ENCODE peak calls at places on chromosomes 16 and 17, in six cellular contexts. T, Z, H, I, A and W are unnamed samples.

GRCh38 chr16:9755076-9755475 is 427.2 kb downstream of the GRIN2A start:
- DNase-seq in H (no peak), A (no peak), Z (no peak), I (no peak), T (no peak), W (no peak)

GRCh38 chr17:27268394-27269085 is 25.4 kb upstream of the WSB1 start:
- DNase-seq in Z (no peak), I (no peak), T (no peak), H (no peak), A (no peak), W (no peak)

GRCh38 chr17:33647976-33648375 is 354.9 kb upstream of the ASIC2 start:
- DNase-seq in Z (no peak), I (no peak), H (no peak), T (peak), A (no peak), W (no peak)

GRCh38 chr17:60792250-60792898 is 114.7 kb downstream of the BCAS3 start:
- DNase-seq in A (no peak), H (no peak), I (no peak), T (no peak), Z (no peak), W (no peak)

GRCh38 chr16:7344806-7345416 is 12.3 kb downstream of the RBFOX1 start:
- DNase-seq in H (no peak), I (no peak), T (no peak), A (no peak), Z (no peak), W (no peak)

GRCh38 chr17:49086649-49087048 is 45.9 kb upstream of the B4GALNT2 start:
- DNase-seq in T (no peak), I (no peak), A (no peak), Z (no peak), H (no peak), W (no peak)

GRCh38 chr17:67200727-67201301 is 44.2 kb downstream of the HELZ start:
- DNase-seq in Z (no peak), T (no peak), H (no peak), I (no peak), A (peak), W (no peak)

GRCh38 chr17:1958134-1958881 is 66.8 kb downstream of the RTN4RL1 start:
- DNase-seq in I (no peak), T (no peak), H (no peak), A (no peak), Z (no peak), W (no peak)

GRCh38 chr17:74525781-74526288 is 5.4 kb downstream of the CD300LB start:
- DNase-seq in A (no peak), H (no peak), Z (peak), T (no peak), I (no peak), W (peak)

GRCh38 chr16:77307764-77308561 is 108.8 kb downstream of the SYCE1L start:
- DNase-seq in H (no peak), T (peak), I (no peak), A (peak), Z (no peak), W (no peak)

GRCh38 chr17:75625813-75626486 is 7.3 kb upstream of the SMIM5 start:
- DNase-seq in A (peak), H (no peak), T (peak), Z (no peak), I (no peak), W (no peak)

GRCh38 chr16:84611041-84611440 is 6.8 kb downstream of the COTL1 start:
- DNase-seq in A (no peak), H (no peak), T (peak), I (no peak), Z (no peak), W (no peak)

GRCh38 chr16:20903116-20903888 is 2.7 kb downstream of the LYRM1 start:
- DNase-seq in A (no peak), H (no peak), Z (no peak), I (no peak), T (peak), W (no peak)

GRCh38 chr17:48995871-48996695 is 1.1 kb upstream of the IGF2BP1 start:
- DNase-seq in H (no peak), I (no peak), Z (peak), A (no peak), T (peak), W (peak)

GRCh38 chr17:79851461-79851817 is 12.2 kb upstream of the CBX4 start:
- DNase-seq in A (peak), Z (peak), I (no peak), H (no peak), T (no peak), W (no peak)

GRCh38 chr16:83517398-83517797 is 290.4 kb upstream of the HSBP1 start:
- DNase-seq in T (no peak), Z (no peak), I (no peak), A (no peak), H (no peak), W (no peak)

GRCh38 chr17:40596261-40596919 is 31.1 kb upstream of the CCR7 start:
- DNase-seq in Z (no peak), H (no peak), T (peak), I (no peak), A (no peak), W (no peak)

GRCh38 chr16:55035037-55035436 is 104.4 kb downstream of the IRX5 start:
- DNase-seq in T (no peak), H (no peak), A (peak), Z (peak), I (no peak), W (no peak)

GRCh38 chr17:66241839-66242238 is 12.6 kb upstream of the APOH start:
- DNase-seq in H (no peak), Z (no peak), I (no peak), A (no peak), T (no peak), W (no peak)

GRCh38 chr16:86202267-86202666 is 303.3 kb downstream of the IRF8 start:
- DNase-seq in A (no peak), H (no peak), I (no peak), Z (no peak), T (no peak), W (no peak)

GRCh38 chr16:85010931-85011845 is at the start of gene ZDHHC7:
- DNase-seq in A (peak), T (peak), H (peak), I (peak), Z (peak), W (peak)

GRCh38 chr16:46949216-46949892 is 24.1 kb downstream of the DNAJA2 start:
- DNase-seq in Z (no peak), H (no peak), A (no peak), T (no peak), I (no peak), W (no peak)

GRCh38 chr17:46157443-46158107 is 35.7 kb downstream of the KANSL1 start:
- DNase-seq in T (peak), A (no peak), Z (no peak), H (no peak), I (no peak), W (no peak)

GRCh38 chr17:7862692-7863437 is 5.1 kb downstream of the CYB5D1 start:
- DNase-seq in H (no peak), Z (peak), A (peak), I (peak), T (peak), W (no peak)

GRCh38 chr17:56592487-56593072 is 919 bp upstream of the NOG start:
- DNase-seq in I (peak), H (peak), Z (peak), T (peak), A (peak), W (peak)

GRCh38 chr17:76266244-76266938 is 1.2 kb downstream of the UBALD2 start:
- DNase-seq in I (no peak), H (no peak), T (peak), Z (no peak), A (no peak), W (no peak)

GRCh38 chr16:77788196-77789084 is at the start of gene VAT1L:
- DNase-seq in A (no peak), I (no peak), T (peak), H (no peak), Z (no peak), W (no peak)

GRCh38 chr16:27239906-27240655 is 28.5 kb downstream of the NSMCE1 start:
- DNase-seq in T (peak), I (no peak), A (no peak), H (no peak), Z (peak), W (no peak)

GRCh38 chr17:45320931-45321461 is 4.2 kb upstream of the MAP3K14 start:
- DNase-seq in T (peak), H (no peak), I (no peak), A (peak), Z (no peak), W (no peak)

GRCh38 chr17:36496018-36496789 is 9.7 kb downstream of the ZNHIT3 start:
- DNase-seq in A (no peak), T (peak), Z (no peak), H (no peak), I (no peak), W (no peak)

GRCh38 chr17:1783834-1784611 is 22.2 kb downstream of the SERPINF1 start:
- DNase-seq in I (peak), T (peak), A (peak), Z (peak), H (no peak), W (no peak)

GRCh38 chr17:74485012-74485743 is 18.7 kb downstream of the CD300A start:
- DNase-seq in H (no peak), Z (peak), A (no peak), I (no peak), T (no peak), W (no peak)

DNA sequence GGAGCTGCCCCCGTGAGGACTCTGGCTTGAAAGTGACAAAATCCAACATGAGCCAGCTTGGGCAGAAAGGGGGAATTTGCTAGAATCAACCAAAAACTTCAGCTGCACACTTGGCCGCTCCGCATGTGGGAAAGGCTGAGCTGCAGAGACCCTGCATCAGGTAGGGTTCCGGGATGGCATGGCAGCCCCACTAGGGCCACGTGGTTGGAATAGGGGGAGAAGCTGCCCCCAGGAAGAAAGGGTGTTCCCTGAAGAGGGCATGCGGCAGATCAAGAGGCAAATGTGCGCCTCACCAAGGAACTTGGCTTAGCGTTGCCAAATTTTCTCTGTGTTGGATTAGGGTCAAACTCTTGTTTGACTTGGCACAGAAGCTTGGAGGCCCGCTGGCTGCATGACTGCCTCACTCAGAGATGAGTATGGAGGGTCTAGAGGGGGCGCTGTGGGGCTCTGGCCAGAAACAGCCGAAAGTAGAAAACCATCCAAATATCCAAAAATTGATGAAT is 29.2 kb upstream of the WFIKKN2 start:
- DNase-seq in Z (no peak), H (no peak), I (no peak), A (peak), T (no peak), W (no peak)
- TF ChIP-seq CTCF in Z (no peak), H (no peak), I (no peak), A (peak), T (no peak), W (no peak)

DNA sequence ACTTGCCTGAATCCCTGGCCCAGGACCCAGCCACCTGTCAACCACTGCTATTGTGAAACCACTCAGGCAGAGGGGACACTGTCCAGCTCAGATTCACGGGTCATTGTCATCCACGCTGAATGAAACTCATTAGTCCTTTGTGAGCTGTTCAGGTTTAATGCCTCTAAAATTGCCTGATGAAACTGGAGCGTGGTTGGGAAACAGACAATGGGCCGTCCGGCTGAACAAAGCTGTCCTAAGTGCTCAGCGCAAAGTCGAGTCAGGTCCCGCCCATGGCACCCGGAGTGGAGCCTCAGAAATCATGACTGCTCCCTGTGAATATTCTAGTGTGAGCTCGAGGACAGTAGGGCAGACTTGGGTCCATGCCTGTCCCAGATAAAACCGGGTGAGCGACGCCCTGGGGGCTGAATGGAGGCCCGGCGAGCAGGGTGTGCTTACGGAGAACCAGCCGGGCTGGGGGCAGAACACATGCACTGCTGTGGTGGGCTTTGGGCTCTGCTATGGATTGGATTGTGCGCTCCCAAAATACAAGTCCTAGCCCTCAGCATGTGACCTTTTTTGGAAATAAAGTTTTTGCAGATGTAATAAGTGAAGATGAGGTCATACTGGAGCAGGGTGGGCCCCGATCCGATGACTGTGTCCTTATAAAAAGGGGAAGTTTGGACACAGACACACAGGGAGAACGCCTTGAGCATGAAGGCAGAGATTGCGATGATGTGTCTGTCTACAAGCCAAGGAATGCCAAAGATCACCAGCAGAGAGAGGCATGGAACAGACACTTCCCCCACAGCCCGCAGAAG is 12.9 kb upstream of the CMIP start:
- DNase-seq in H (no peak), A (peak), I (no peak), Z (no peak), T (no peak), W (no peak)
- TF ChIP-seq CTCF in H (no peak), A (no peak), I (no peak), Z (no peak), T (no peak), W (no peak)

DNA sequence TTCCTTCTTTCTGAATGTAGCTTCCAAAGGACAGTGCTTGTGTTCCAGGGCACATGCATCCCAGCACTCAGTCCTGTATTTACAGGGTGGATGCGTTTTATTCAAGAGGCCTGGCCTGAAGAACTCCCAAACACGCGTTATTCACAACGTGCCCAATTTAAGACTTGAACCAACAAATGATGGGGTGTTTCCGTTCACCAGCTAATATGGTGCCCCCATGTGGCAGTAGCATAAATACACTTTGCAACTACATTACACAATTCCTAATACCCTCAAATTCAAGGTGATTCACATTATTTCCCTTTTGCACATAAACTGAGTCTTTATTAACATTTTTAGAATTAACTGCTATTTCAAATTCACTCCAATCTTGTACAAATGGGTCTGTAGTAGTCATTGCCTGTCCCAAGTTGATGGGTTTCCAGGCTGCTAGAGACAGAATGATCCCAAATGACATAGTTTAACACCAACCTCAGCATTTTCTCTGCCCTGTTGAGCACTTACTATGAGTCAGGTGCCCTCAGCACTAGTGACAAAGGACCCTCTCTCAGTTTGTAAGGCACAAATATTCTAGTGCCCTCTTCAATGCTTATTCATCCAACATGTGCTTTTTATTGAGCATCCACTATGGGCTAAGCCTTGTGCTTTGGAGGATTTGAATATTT is 26.9 kb downstream of the HSD17B2 start:
- DNase-seq in I (no peak), T (peak), H (no peak), A (peak), Z (no peak), W (no peak)
- TF ChIP-seq CTCF in I (no peak), T (peak), H (peak), A (peak), Z (no peak), W (peak)

DNA sequence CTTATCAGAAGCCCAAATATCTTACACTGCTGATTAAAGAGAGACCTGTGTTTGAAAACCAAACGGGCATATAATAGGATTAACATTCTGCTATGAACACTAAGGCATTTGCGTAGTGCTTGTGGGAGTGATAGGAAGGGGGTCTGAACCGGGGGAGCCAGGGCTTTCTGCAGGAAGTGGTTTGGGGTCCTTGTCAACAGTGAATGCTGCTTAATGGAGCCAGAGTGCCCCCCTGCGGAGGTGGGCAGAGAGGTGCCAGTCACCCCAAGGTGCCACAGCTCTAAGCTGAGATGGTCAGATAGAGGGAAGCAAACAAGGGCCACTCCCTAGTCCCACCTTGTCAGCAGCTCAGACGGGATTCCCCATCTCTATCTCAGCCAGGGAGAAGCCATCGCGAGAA is 17.6 kb downstream of the NAA60 start:
- DNase-seq in I (no peak), T (no peak), A (no peak), Z (no peak), H (no peak), W (no peak)
- TF ChIP-seq CTCF in I (no peak), T (no peak), A (no peak), Z (no peak), H (no peak), W (no peak)

DNA sequence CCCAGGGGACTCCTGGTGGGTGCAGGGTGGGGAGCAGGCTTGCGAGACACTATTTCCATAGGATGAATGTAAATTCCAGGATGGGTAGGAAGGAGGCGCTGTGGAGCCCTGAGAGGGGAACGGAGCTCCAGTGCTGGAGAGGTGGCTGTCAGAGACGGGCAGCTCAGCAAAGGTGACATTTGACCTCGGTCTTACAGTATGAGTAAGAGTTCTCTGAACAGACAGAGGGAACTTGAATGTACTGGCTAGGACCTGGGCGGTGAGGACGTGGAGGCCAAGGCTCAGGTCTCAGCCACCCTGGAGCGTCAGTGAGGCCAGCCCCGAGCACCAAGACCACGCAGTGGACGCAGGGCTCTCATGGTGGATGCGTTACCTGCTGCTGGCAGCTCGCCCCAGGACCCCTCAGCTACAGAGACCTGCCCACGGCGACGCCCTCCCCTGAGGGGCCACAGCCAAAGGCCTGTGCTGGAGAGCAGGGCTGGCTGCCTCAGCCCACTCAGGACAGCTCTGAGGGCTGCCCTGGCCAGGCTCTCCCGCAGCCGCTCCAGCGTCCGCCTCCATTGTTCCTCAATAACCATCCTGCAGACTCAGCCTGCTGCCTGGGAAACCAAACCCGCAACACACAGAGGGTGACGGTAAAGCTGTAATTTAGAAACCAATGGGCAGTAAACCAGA is 65.9 kb upstream of the TNRC6C start:
- DNase-seq in A (peak), Z (no peak), I (no peak), H (no peak), T (no peak), W (no peak)
- TF ChIP-seq CTCF in A (peak), Z (no peak), I (no peak), H (no peak), T (peak), W (peak)

GRCh38 chr16:75264999-75265910 is 13.8 kb upstream of the BCAR1 start:
- DNase-seq in H (no peak), Z (peak), T (no peak), A (no peak), I (peak), W (no peak)

GRCh38 chr16:75262800-75263127 is 11.3 kb upstream of the BCAR1 start:
- DNase-seq in I (no peak), A (no peak), T (no peak), H (no peak), Z (no peak), W (no peak)

GRCh38 chr16:75263291-75263962 is 12.0 kb upstream of the BCAR1 start:
- DNase-seq in T (no peak), H (no peak), Z (peak), I (no peak), A (no peak), W (no peak)

GRCh38 chr16:75264531-75264998 is 13.1 kb upstream of the BCAR1 start:
- DNase-seq in A (no peak), T (peak), I (no peak), H (no peak), Z (peak), W (no peak)

GRCh38 chr16:75263963-75264445 is 12.6 kb upstream of the BCAR1 start:
- DNase-seq in I (no peak), H (no peak), T (no peak), A (peak), Z (peak), W (no peak)
- TF ChIP-seq CTCF in I (no peak), H (no peak), T (no peak), A (no peak), Z (no peak), W (no peak)

GRCh38 chr17:73214008-73214407 is 21.2 kb downstream of the COG1 start:
- DNase-seq in H (no peak), I (no peak), T (no peak), A (no peak), Z (no peak), W (no peak)

GRCh38 chr17:73210002-73210678 is 17.3 kb downstream of the COG1 start:
- DNase-seq in T (peak), Z (no peak), I (no peak), H (no peak), A (peak), W (no peak)

GRCh38 chr17:73214851-73215250 is 22.0 kb downstream of the COG1 start:
- DNase-seq in A (no peak), T (no peak), H (no peak), I (no peak), Z (no peak), W (no peak)

GRCh38 chr17:73211745-73212144 is 18.9 kb downstream of the COG1 start:
- DNase-seq in A (no peak), I (no peak), H (peak), Z (no peak), T (no peak), W (no peak)

DNA sequence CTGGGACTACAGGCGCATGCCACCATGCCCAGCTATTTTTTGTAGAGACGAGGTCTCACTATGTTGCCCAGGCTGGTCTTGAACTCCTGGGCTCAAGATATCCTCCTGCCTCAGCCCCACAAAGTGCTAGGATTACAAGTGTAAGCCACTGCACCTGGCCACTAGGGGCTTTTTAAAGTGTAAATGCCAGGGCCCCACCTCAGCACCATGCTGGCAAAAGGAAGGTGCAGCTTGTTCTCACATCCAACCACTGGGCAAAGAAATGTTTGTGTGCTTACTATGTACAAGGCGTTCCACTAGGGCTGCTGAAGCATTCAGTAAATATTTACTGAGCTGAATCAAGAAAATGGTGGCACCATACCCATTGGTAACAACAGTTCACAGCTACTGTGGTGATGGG is 22.6 kb downstream of the COG1 start:
- DNase-seq in A (peak), I (no peak), T (no peak), H (no peak), Z (no peak), W (no peak)
- TF ChIP-seq CTCF in A (peak), I (no peak), T (no peak), H (no peak), Z (no peak), W (no peak)